ENCODE peak calls at places on chromosomes 11 and 22, in eight cellular contexts. L, Q, K, S, E, D, O and A are unnamed samples.

GRCh38 chr22:42910221-42910942 is 53.3 kb upstream of the ARFGAP3 start:
- DNase-seq in D (no peak), S (peak; percentile 11), K (no peak), E (no peak), L (no peak), Q (no peak), O (no peak), A (no peak)

GRCh38 chr22:23207786-23208325 is 27.5 kb downstream of the BCR start:
- DNase-seq in E (no peak), S (peak; percentile 57), O (no peak), L (peak; percentile 65), K (no peak), D (no peak), Q (no peak), A (no peak)

GRCh38 chr11:38460429-38460828 is 1862.4 kb upstream of the RAG2 start:
- DNase-seq in E (peak; percentile 44), K (no peak), S (no peak), Q (no peak), D (no peak), L (no peak), O (no peak), A (no peak)

GRCh38 chr11:121657191-121657590 is 204.4 kb upstream of the SORL1-AS1 start:
- DNase-seq in K (no peak), E (no peak), Q (no peak), D (no peak), S (no peak), O (no peak), L (no peak), A (no peak)

GRCh38 chr22:27754247-27754887 is 47.2 kb downstream of the MN1 start:
- DNase-seq in L (no peak), S (no peak), Q (no peak), D (no peak), E (no peak), K (no peak), O (no peak), A (no peak)

GRCh38 chr11:69817265-69818236 is 1.7 kb downstream of the FGF3 start:
- DNase-seq in O (no peak), D (no peak), K (no peak), S (no peak), L (no peak), Q (no peak), E (no peak), A (peak; percentile 36)

GRCh38 chr22:23856721-23857605 is 712 bp upstream of the SLC2A11 start:
- DNase-seq in K (peak; percentile 41), Q (no peak), D (no peak), L (no peak), O (peak; percentile 64), S (peak; percentile 83), E (no peak), A (peak; percentile 28)

GRCh38 chr11:92311616-92312449 is 87.2 kb downstream of the FAT3 start:
- DNase-seq in K (no peak), S (no peak), D (no peak), L (no peak), Q (no peak), E (no peak), O (no peak), A (no peak)

GRCh38 chr11:101686514-101686913 is 102.7 kb upstream of the TRPC6 start:
- DNase-seq in K (no peak), E (peak; percentile 78), L (no peak), S (no peak), Q (no peak), O (no peak), D (no peak), A (peak; percentile 31)

GRCh38 chr11:123559418-123559817 is 95.0 kb downstream of the SCN3B start:
- DNase-seq in K (no peak), D (no peak), L (no peak), O (no peak), E (no peak), S (peak; percentile 39), Q (no peak), A (no peak)

GRCh38 chr11:64803163-64803845 is at the start of gene MAP4K2:
- DNase-seq in L (peak; percentile 69), O (peak; percentile 30), E (peak; percentile 29), K (peak; percentile 86), S (peak; percentile 95), Q (peak; percentile 86), D (peak; percentile 78), A (peak; percentile 77)

GRCh38 chr22:26592368-26593015 is 2.6 kb upstream of the TPST2 start:
- DNase-seq in S (peak; percentile 62), Q (no peak), D (peak; percentile 59), E (no peak), K (peak; percentile 73), L (peak; percentile 44), O (no peak), A (no peak)

GRCh38 chr22:20268350-20269012 is 363 bp upstream of the RTN4R start:
- DNase-seq in Q (peak; percentile 46), E (no peak), L (no peak), D (peak; percentile 45), O (no peak), S (peak; percentile 88), K (peak; percentile 61), A (peak; percentile 44)

GRCh38 chr11:85718991-85719807 is 33.2 kb upstream of the CCDC89 start:
- DNase-seq in S (peak; percentile 74), O (peak; percentile 16), L (no peak), K (no peak), Q (no peak), D (no peak), E (peak; percentile 96), A (peak; percentile 91)

GRCh38 chr11:58927393-58928081 is 11.8 kb upstream of the GLYATL1 start:
- DNase-seq in K (peak; percentile 28), L (peak; percentile 49), D (peak; percentile 10), Q (no peak), O (no peak), S (no peak), E (no peak), A (no peak)

GRCh38 chr22:21942407-21942895 is 10.2 kb downstream of the PPM1F start:
- DNase-seq in L (no peak), S (no peak), Q (no peak), E (peak; percentile 60), O (no peak), D (no peak), K (peak; percentile 22), A (peak; percentile 49)

GRCh38 chr11:123653997-123654565 is 343 bp downstream of the SCN3B start:
- DNase-seq in S (peak; percentile 82), D (peak; percentile 8), L (no peak), O (no peak), E (no peak), K (peak; percentile 15), Q (peak; percentile 8), A (peak; percentile 22)

GRCh38 chr22:46848227-46848626 is 85.8 kb downstream of the TBC1D22A start:
- DNase-seq in O (no peak), L (no peak), S (no peak), Q (no peak), E (no peak), K (no peak), D (no peak), A (no peak)

GRCh38 chr22:41302016-41302767 is 867 bp downstream of the ZC3H7B start:
- DNase-seq in Q (peak; percentile 9), S (peak; percentile 73), E (no peak), O (no peak), K (no peak), D (no peak), L (no peak), A (no peak)

GRCh38 chr11:16857186-16857585 is 118.7 kb downstream of the C11orf58 start:
- DNase-seq in L (no peak), K (no peak), E (no peak), O (no peak), D (no peak), S (no peak), Q (no peak), A (no peak)

GRCh38 chr11:79174045-79175008 is 266.5 kb downstream of the TENM4 start:
- DNase-seq in K (no peak), L (no peak), E (peak; percentile 70), S (no peak), O (no peak), Q (no peak), D (no peak), A (no peak)

GRCh38 chr11:26350002-26350401 is 18.1 kb downstream of the ANO3 start:
- DNase-seq in Q (no peak), D (no peak), S (no peak), E (no peak), L (no peak), O (no peak), K (no peak), A (no peak)

GRCh38 chr22:43955883-43956286 is 643 bp downstream of the SAMM50 start:
- DNase-seq in Q (no peak), K (no peak), E (no peak), S (no peak), L (no peak), O (no peak), D (no peak), A (no peak)

GRCh38 chr11:67641302-67642147 is 2.0 kb upstream of the TBX10 start:
- DNase-seq in K (no peak), E (no peak), S (peak; percentile 49), D (no peak), Q (no peak), O (no peak), L (no peak), A (no peak)

GRCh38 chr11:132260636-132261035 is 890.2 kb downstream of the NTM start:
- DNase-seq in O (no peak), S (no peak), K (no peak), E (no peak), Q (no peak), D (no peak), L (no peak), A (no peak)

GRCh38 chr22:40057652-40058051 is 62.9 kb downstream of the FAM83F start:
- DNase-seq in D (no peak), K (no peak), S (no peak), Q (no peak), L (no peak), O (no peak), E (no peak), A (no peak)

GRCh38 chr11:1271406-1271805 is 38.0 kb downstream of the TOLLIP start:
- DNase-seq in Q (no peak), E (no peak), S (no peak), D (no peak), K (no peak), O (no peak), L (no peak), A (no peak)

GRCh38 chr11:68295940-68296339 is 16.5 kb upstream of the LRP5 start:
- DNase-seq in Q (no peak), E (no peak), L (no peak), D (no peak), S (no peak), O (no peak), K (no peak), A (no peak)

GRCh38 chr11:104968856-104969776 is 742 bp upstream of the CASP4 start:
- DNase-seq in S (no peak), D (no peak), E (no peak), O (no peak), L (peak; percentile 46), Q (no peak), K (no peak), A (no peak)

GRCh38 chr11:35389897-35390462 is 29.4 kb downstream of the SLC1A2 start:
- DNase-seq in L (peak; percentile 78), S (no peak), K (no peak), O (no peak), D (no peak), E (no peak), Q (no peak), A (no peak)

GRCh38 chr11:16985297-16985696 is 28.9 kb downstream of the PLEKHA7 start:
- DNase-seq in L (no peak), K (no peak), O (no peak), E (no peak), S (no peak), D (no peak), Q (no peak), A (no peak)